ENCODE peak calls at places on chromosomes 12 and 14, in nine cellular contexts. F is SW 1271; J is T follicular helper cell; A is stimulated activated CD8-positive, alpha-beta memory T cell treated with anti-CD3 and anti-CD28 coated beads, Interleukin-2, amount 100 ng/mL, for 1 hour; H is DMS153; W is activated T-cell treated with anti-CD3 and anti-CD28 coated beads for 24 hours; U is esophagus squamous epithelium; T is NCI-H2107; Y is EH. B is an unnamed sample.

GRCh38 chr14:67999693-68000384 is 180.3 kb downstream of the RAD51B start:
- DNase-seq in F (no peak), J (no peak), A (no peak), H (no peak), W (no peak), U (no peak), T (no peak), Y (peak), B (no peak)

GRCh38 chr12:10919809-10920208 is 9.2 kb upstream of the PRH2 start:
- DNase-seq in F (no peak), J (no peak), A (no peak), H (no peak), W (no peak), U (no peak), T (no peak), Y (no peak), B (no peak)

GRCh38 chr12:87491598-87491997 is 537.6 kb downstream of the C12orf50 start:
- DNase-seq in F (no peak), J (no peak), A (no peak), H (no peak), W (no peak), U (no peak), T (no peak), Y (no peak), B (no peak)

GRCh38 chr14:93027810-93028723 is 87.7 kb downstream of the ITPK1 start:
- DNase-seq in F (no peak), J (no peak), A (no peak), H (no peak), W (no peak), U (no peak), T (no peak), Y (no peak), B (no peak)

GRCh38 chr14:39229222-39229543 is 4.5 kb upstream of the MIA2 start:
- DNase-seq in F (no peak), J (no peak), A (no peak), H (no peak), W (peak), U (no peak), T (no peak), Y (peak), B (peak)

GRCh38 chr12:84174115-84174514 is 738.5 kb downstream of the SLC6A15 start:
- DNase-seq in F (no peak), J (no peak), A (no peak), H (no peak), W (no peak), U (no peak), T (no peak), Y (no peak), B (no peak)

GRCh38 chr12:53325539-53326061 is 4.2 kb upstream of the AAAS start:
- DNase-seq in F (no peak), J (no peak), A (no peak), H (no peak), W (no peak), U (no peak), T (no peak), Y (peak), B (no peak)

GRCh38 chr14:37447883-37448391 is 147.1 kb downstream of the FOXA1 start:
- DNase-seq in F (no peak), J (no peak), A (no peak), H (no peak), W (no peak), U (no peak), T (no peak), Y (no peak), B (no peak)

GRCh38 chr12:56716458-56716857 is 8.6 kb downstream of the NACA start:
- DNase-seq in F (no peak), J (no peak), A (no peak), H (no peak), W (no peak), U (no peak), T (no peak), Y (no peak), B (no peak)

GRCh38 chr12:104340177-104340576 is 36.6 kb downstream of the EID3 start:
- DNase-seq in F (no peak), J (no peak), A (no peak), H (no peak), W (no peak), U (no peak), T (no peak), Y (peak), B (no peak)

GRCh38 chr14:43539210-43539609 is 967.9 kb downstream of the FSCB start:
- DNase-seq in F (no peak), J (no peak), A (no peak), H (no peak), W (no peak), U (no peak), T (no peak), Y (no peak), B (no peak)

GRCh38 chr12:105218434-105218833 is 17.5 kb downstream of the APPL2 start:
- DNase-seq in F (no peak), J (no peak), A (no peak), H (no peak), W (no peak), U (no peak), T (no peak), Y (no peak), B (no peak)

GRCh38 chr12:110109037-110109836 is 14.9 kb upstream of the IFT81 start:
- DNase-seq in F (no peak), J (no peak), A (no peak), H (no peak), W (no peak), U (no peak), T (no peak), Y (peak), B (no peak)

GRCh38 chr14:95523818-95524448 is 7.5 kb upstream of the SYNE3 start:
- DNase-seq in F (no peak), J (no peak), A (no peak), H (peak), W (no peak), U (no peak), T (peak), Y (peak), B (no peak)

GRCh38 chr12:77232045-77232444 is 166.7 kb upstream of the E2F7 start:
- DNase-seq in F (no peak), J (no peak), A (no peak), H (no peak), W (no peak), U (no peak), T (no peak), Y (peak), B (no peak)

GRCh38 chr12:2052861-2053674 is at the start of gene CACNA1C:
- DNase-seq in F (no peak), J (peak), A (no peak), H (peak), W (no peak), U (no peak), T (no peak), Y (peak), B (no peak)

GRCh38 chr12:108734200-108734906 is 3.0 kb upstream of the CORO1C start:
- DNase-seq in F (no peak), J (no peak), A (no peak), H (no peak), W (no peak), U (no peak), T (no peak), Y (peak), B (no peak)

GRCh38 chr14:67749341-67750110 is 47.8 kb downstream of the RDH12 start:
- DNase-seq in F (no peak), J (no peak), A (no peak), H (no peak), W (no peak), U (no peak), T (no peak), Y (no peak), B (no peak)

GRCh38 chr14:99574099-99574880 is 29.7 kb downstream of the CCDC85C start:
- DNase-seq in F (no peak), J (no peak), A (no peak), H (no peak), W (no peak), U (no peak), T (no peak), Y (peak), B (no peak)

GRCh38 chr12:105092336-105092735 is 8.1 kb upstream of the ALDH1L2 start:
- DNase-seq in F (no peak), J (no peak), A (no peak), H (peak), W (no peak), U (no peak), T (no peak), Y (no peak), B (no peak)

GRCh38 chr12:124875803-124876132 is 12.1 kb upstream of the SCARB1 start:
- DNase-seq in F (no peak), J (no peak), A (no peak), H (no peak), W (no peak), U (no peak), T (no peak), Y (no peak), B (no peak)

GRCh38 chr14:36513012-36513420 is 7.0 kb downstream of the NKX2-1 start:
- DNase-seq in F (no peak), J (no peak), A (no peak), H (no peak), W (no peak), U (no peak), T (peak), Y (no peak), B (no peak)

GRCh38 chr12:120067084-120067869 is 49.3 kb downstream of the RAB35 start:
- DNase-seq in F (no peak), J (no peak), A (no peak), H (peak), W (no peak), U (no peak), T (no peak), Y (no peak), B (no peak)

GRCh38 chr12:55142896-55143870 is 17.0 kb downstream of the OR9K2 start:
- DNase-seq in F (peak), J (peak), A (no peak), H (peak), W (peak), U (no peak), T (peak), Y (peak), B (peak)

GRCh38 chr14:74737753-74738325 is 24.9 kb downstream of the FCF1 start:
- DNase-seq in F (no peak), J (no peak), A (no peak), H (no peak), W (no peak), U (no peak), T (no peak), Y (peak), B (no peak)

GRCh38 chr12:11827096-11827841 is 177.8 kb downstream of the ETV6 start:
- DNase-seq in F (no peak), J (no peak), A (no peak), H (no peak), W (no peak), U (no peak), T (no peak), Y (peak), B (no peak)

GRCh38 chr14:71320107-71320733 is 413.0 kb downstream of the PCNX1 start:
- DNase-seq in F (peak), J (peak), A (peak), H (peak), W (peak), U (peak), T (peak), Y (peak), B (peak)

GRCh38 chr12:122422769-122423257 is 344 bp upstream of the CLIP1 start:
- DNase-seq in F (no peak), J (peak), A (no peak), H (no peak), W (peak), U (no peak), T (no peak), Y (peak), B (peak)

GRCh38 chr12:120720234-120720968 is 5.2 kb upstream of the ACADS start:
- DNase-seq in F (no peak), J (no peak), A (no peak), H (no peak), W (no peak), U (no peak), T (no peak), Y (peak), B (no peak)

B was measured in stimulated activated naive CD4-positive, alpha-beta T cell.